ENCODE peak calls at places on chromosomes 2 and 18, in ten cellular contexts. L, A, M, U, N, H, Q, O, Z and K are unnamed samples.

GRCh38 chr2:136080114-136080513 is 37.8 kb downstream of the CXCR4 start:
- DNase-seq in Z (no peak), A (no peak), H (no peak), U (no peak), N (no peak), Q (no peak), L (no peak), M (no peak), O (no peak), K (no peak)

GRCh38 chr2:97740590-97741182 is 27.3 kb downstream of the ZAP70 start:
- DNase-seq in M (peak), H (peak), A (no peak), N (no peak), Z (peak), L (peak), Q (peak), U (no peak), O (no peak), K (peak)

GRCh38 chr18:34627138-34627920 is 82.8 kb upstream of the DTNA start:
- DNase-seq in H (no peak), M (no peak), O (no peak), A (no peak), N (no peak), Z (no peak), Q (no peak), L (no peak), U (no peak), K (no peak)

GRCh38 chr2:65722028-65722427 is 289.6 kb upstream of the SPRED2 start:
- DNase-seq in M (peak), A (no peak), O (no peak), Q (no peak), L (peak), N (peak), U (no peak), Z (no peak), H (peak), K (peak)

GRCh38 chr18:24683965-24684364 is 223.5 kb downstream of the HRH4 start:
- DNase-seq in A (no peak), U (no peak), N (no peak), L (no peak), M (no peak), O (no peak), Z (no peak), H (no peak), Q (no peak), K (peak)

GRCh38 chr2:121596221-121597080 is 52.8 kb downstream of the CLASP1 start:
- DNase-seq in Q (peak), H (peak), O (no peak), N (peak), U (no peak), L (no peak), A (no peak), Z (peak), M (peak), K (no peak)

GRCh38 chr18:57242285-57242684 is 95.4 kb downstream of the BOD1L2 start:
- DNase-seq in O (no peak), M (no peak), Z (no peak), Q (no peak), L (no peak), N (no peak), A (no peak), H (peak), U (no peak), K (no peak)

GRCh38 chr2:12262681-12263436 is 453.9 kb upstream of the TRIB2 start:
- DNase-seq in M (peak), H (no peak), Q (no peak), O (no peak), N (peak), Z (no peak), L (no peak), U (peak), A (no peak), K (no peak)

GRCh38 chr18:43077510-43078290 is 37.8 kb downstream of the RIT2 start:
- DNase-seq in M (no peak), Q (no peak), N (no peak), L (no peak), A (no peak), H (no peak), Z (no peak), O (no peak), U (no peak), K (no peak)

GRCh38 chr2:203533696-203534471 is 1.2 kb downstream of the RAPH1 start:
- DNase-seq in N (peak), U (peak), H (peak), Z (no peak), L (no peak), A (no peak), M (peak), O (no peak), Q (peak), K (no peak)

GRCh38 chr2:84888401-84889276 is 7.8 kb upstream of the TRABD2A start:
- DNase-seq in L (no peak), N (peak), Z (peak), M (peak), U (peak), Q (peak), O (peak), A (no peak), H (no peak), K (no peak)

GRCh38 chr2:196516541-196516940 is 123.0 kb upstream of the CCDC150 start:
- DNase-seq in A (no peak), O (no peak), L (no peak), Z (no peak), H (no peak), Q (no peak), N (no peak), M (no peak), U (no peak), K (no peak)

GRCh38 chr18:43060020-43060419 is 55.5 kb downstream of the RIT2 start:
- DNase-seq in Q (no peak), Z (no peak), U (no peak), N (peak), A (no peak), O (no peak), L (no peak), H (peak), M (no peak), K (no peak)

GRCh38 chr18:24016643-24017042 is 2.1 kb downstream of the TTC39C start:
- DNase-seq in N (no peak), H (no peak), Q (no peak), U (no peak), M (peak), Z (no peak), A (no peak), L (no peak), O (no peak), K (no peak)

GRCh38 chr2:134402385-134402784 is 148.5 kb downstream of the MGAT5 start:
- DNase-seq in O (peak), Z (no peak), U (no peak), M (no peak), N (peak), L (no peak), H (no peak), Q (no peak), A (no peak), K (no peak)

GRCh38 chr18:77118256-77119090 is 14.1 kb downstream of the MBP start:
- DNase-seq in O (no peak), L (no peak), M (no peak), Z (no peak), U (no peak), A (no peak), Q (no peak), H (no peak), N (no peak), K (no peak)

GRCh38 chr2:222904557-222905258 is 43.9 kb downstream of the ACSL3 start:
- DNase-seq in A (no peak), U (no peak), O (no peak), Z (no peak), H (no peak), N (peak), M (no peak), Q (no peak), L (no peak), K (no peak)

GRCh38 chr18:3466051-3466450 is 16.1 kb downstream of the TGIF1 start:
- DNase-seq in U (no peak), H (peak), Z (no peak), O (no peak), M (no peak), L (no peak), A (no peak), N (peak), Q (no peak), K (no peak)

GRCh38 chr18:57004366-57005121 is 142.3 kb upstream of the BOD1L2 start:
- DNase-seq in A (no peak), U (no peak), O (no peak), Z (no peak), L (no peak), N (peak), M (no peak), Q (no peak), H (peak), K (no peak)

GRCh38 chr2:121696410-121696930 is 40.2 kb downstream of the NIFK start:
- DNase-seq in U (no peak), Z (no peak), H (no peak), L (no peak), Q (no peak), N (no peak), M (no peak), A (no peak), O (no peak), K (no peak)

GRCh38 chr2:64743739-64744330 is 90.1 kb upstream of the SERTAD2 start:
- DNase-seq in N (no peak), O (no peak), U (no peak), L (no peak), M (no peak), A (no peak), Q (no peak), Z (no peak), H (no peak), K (no peak)

GRCh38 chr2:33111002-33111446 is 164.3 kb downstream of the LTBP1 start:
- DNase-seq in H (no peak), M (no peak), Z (no peak), U (no peak), Q (no peak), O (no peak), A (no peak), N (peak), L (no peak), K (no peak)

GRCh38 chr2:30236591-30237245 is 5.4 kb downstream of the LBH start:
- DNase-seq in O (peak), M (no peak), A (no peak), Q (no peak), L (peak), U (no peak), N (no peak), H (no peak), Z (no peak), K (no peak)

GRCh38 chr2:204825054-204825453 is 279.8 kb downstream of the PARD3B start:
- DNase-seq in U (no peak), L (no peak), O (no peak), H (peak), M (no peak), N (no peak), Z (no peak), A (no peak), Q (no peak), K (no peak)

GRCh38 chr18:68991281-68991680 is 193.4 kb downstream of the CCDC102B start:
- DNase-seq in Z (no peak), N (peak), H (no peak), L (no peak), Q (no peak), M (peak), A (no peak), O (no peak), U (no peak), K (no peak)

GRCh38 chr2:79453918-79454317 is 58.9 kb upstream of the CTNNA2 start:
- DNase-seq in Q (no peak), N (no peak), L (no peak), O (no peak), A (no peak), U (no peak), Z (no peak), M (no peak), H (peak), K (no peak)

GRCh38 chr2:231710751-231711676 is 2.7 kb downstream of the PTMA start:
- DNase-seq in O (peak), U (peak), A (no peak), H (peak), Z (peak), M (no peak), N (peak), L (peak), Q (peak), K (peak)

GRCh38 chr2:135688002-135688401 is 53.7 kb upstream of the UBXN4 start:
- DNase-seq in U (no peak), Z (no peak), Q (no peak), O (no peak), H (no peak), L (no peak), N (peak), M (peak), A (no peak), K (no peak)

GRCh38 chr2:86704482-86704971 is 15.6 kb upstream of the RMND5A start:
- DNase-seq in H (peak), Z (no peak), O (peak), Q (no peak), L (peak), N (peak), A (no peak), U (no peak), M (peak), K (no peak)

GRCh38 chr18:23671564-23671963 is 8.9 kb upstream of the ANKRD29 start:
- DNase-seq in M (no peak), H (no peak), N (no peak), A (no peak), L (no peak), Q (no peak), Z (no peak), U (no peak), O (no peak), K (no peak)

GRCh38 chr18:53941601-53942335 is 282.7 kb downstream of the MBD2 start:
- DNase-seq in L (no peak), Z (no peak), U (no peak), O (no peak), M (peak), N (no peak), Q (no peak), A (no peak), H (no peak), K (no peak)

GRCh38 chr2:68385232-68385906 is 20.3 kb downstream of the PLEK start:
- DNase-seq in A (no peak), M (peak), L (no peak), O (no peak), H (no peak), N (no peak), U (no peak), Z (peak), Q (peak), K (peak)

GRCh38 chr2:37832590-37833197 is 92.4 kb upstream of the RMDN2 start:
- DNase-seq in M (peak), Z (peak), L (peak), A (peak), Q (peak), O (peak), U (peak), N (peak), H (peak), K (peak)

GRCh38 chr2:5849596-5849995 is 157.4 kb downstream of the SOX11 start:
- DNase-seq in N (no peak), Q (no peak), M (no peak), U (no peak), A (no peak), Z (no peak), H (peak), O (no peak), L (no peak), K (no peak)

GRCh38 chr2:38508311-38509039 is 94.3 kb downstream of the HNRNPLL start:
- DNase-seq in Q (peak), L (peak), N (peak), M (peak), H (peak), O (peak), U (peak), Z (peak), A (peak), K (peak)

GRCh38 chr2:234451852-234452625 is 44.8 kb downstream of the ARL4C start:
- DNase-seq in Q (no peak), O (no peak), A (no peak), Z (no peak), H (peak), N (peak), M (no peak), L (no peak), U (peak), K (no peak)

GRCh38 chr2:205734436-205734835 is 52.1 kb downstream of the NRP2 start:
- DNase-seq in N (peak), M (peak), Q (no peak), U (no peak), L (no peak), H (no peak), O (no peak), Z (no peak), A (no peak), K (no peak)

GRCh38 chr2:30109856-30110255 is 37.0 kb upstream of the YPEL5 start:
- DNase-seq in L (no peak), A (no peak), H (no peak), Z (no peak), M (no peak), N (no peak), O (no peak), Q (no peak), U (no peak), K (no peak)

GRCh38 chr2:40178971-40179370 is 272.9 kb downstream of the SLC8A1 start:
- DNase-seq in O (no peak), L (no peak), N (no peak), Q (peak), U (no peak), M (no peak), H (no peak), Z (no peak), A (no peak), K (no peak)